ENCODE peak calls at places on chromosome 17, in four cellular contexts. N, T, D and W are unnamed samples.

GRCh38 chr17:2892305-2892971 is 96.2 kb downstream of the RAP1GAP2 start:
- DNase-seq in N (no peak), T (no peak), D (no peak), W (peak; percentile 85)

GRCh38 chr17:67413399-67413798 is 36.3 kb downstream of the PITPNC1 start:
- DNase-seq in N (no peak), T (no peak), D (no peak), W (no peak)

GRCh38 chr17:59830846-59831486 is 61.8 kb downstream of the TUBD1 start:
- DNase-seq in N (no peak), T (no peak), D (no peak), W (no peak)

GRCh38 chr17:62628845-62629555 is 1.5 kb downstream of the MRC2 start:
- DNase-seq in N (no peak), T (peak; percentile 49), D (peak; percentile 54), W (peak; percentile 55)

GRCh38 chr17:11991461-11991860 is 5.8 kb downstream of the ZNF18 start:
- DNase-seq in N (no peak), T (peak; percentile 54), D (no peak), W (no peak)

GRCh38 chr17:68248199-68248825 is 469 bp downstream of the AMZ2 start:
- DNase-seq in N (no peak), T (no peak), D (no peak), W (peak; percentile 66)

GRCh38 chr17:17467720-17468119 is 9.1 kb upstream of the MED9 start:
- DNase-seq in N (no peak), T (no peak), D (no peak), W (peak; percentile 74)

GRCh38 chr17:67700720-67701119 is 17.0 kb upstream of the NOL11 start:
- DNase-seq in N (no peak), T (no peak), D (no peak), W (no peak)

GRCh38 chr17:76458580-76459490 is 5.9 kb upstream of the UBE2O start:
- DNase-seq in N (peak; percentile 88), T (peak; percentile 94), D (peak; percentile 82), W (peak; percentile 69)

GRCh38 chr17:10125761-10126553 is 72.4 kb downstream of the GAS7 start:
- DNase-seq in N (no peak), T (no peak), D (peak; percentile 36), W (peak; percentile 70)

GRCh38 chr17:61475726-61476125 is 23.5 kb downstream of the TBX4 start:
- DNase-seq in N (no peak), T (no peak), D (no peak), W (no peak)

GRCh38 chr17:2025622-2026309 is 632 bp upstream of the RTN4RL1 start:
- DNase-seq in N (no peak), T (peak; percentile 78), D (peak; percentile 74), W (peak; percentile 86)

GRCh38 chr17:20157078-20157360 is 147.9 kb downstream of the SPECC1 start:
- DNase-seq in N (no peak), T (no peak), D (peak; percentile 21), W (no peak)

GRCh38 chr17:21285164-21286065 is 904 bp downstream of the MAP2K3 start:
- DNase-seq in N (peak; percentile 34), T (no peak), D (peak; percentile 36), W (peak; percentile 49)

GRCh38 chr17:61661135-61661534 is 70.1 kb upstream of the NACA2 start:
- DNase-seq in N (no peak), T (no peak), D (no peak), W (no peak)

GRCh38 chr17:65243838-65244237 is 106.7 kb downstream of the RGS9 start:
- DNase-seq in N (no peak), T (peak; percentile 62), D (peak; percentile 78), W (no peak)

GRCh38 chr17:29140631-29141483 is 39.3 kb downstream of the MYO18A start:
- DNase-seq in N (peak; percentile 69), T (peak; percentile 23), D (peak; percentile 42), W (no peak)

GRCh38 chr17:17940451-17940911 is 31.7 kb downstream of the TOM1L2 start:
- DNase-seq in N (no peak), T (no peak), D (no peak), W (no peak)

GRCh38 chr17:82703935-82704865 is 5.7 kb upstream of the RAB40B start:
- DNase-seq in N (no peak), T (no peak), D (no peak), W (peak; percentile 68)

DNA sequence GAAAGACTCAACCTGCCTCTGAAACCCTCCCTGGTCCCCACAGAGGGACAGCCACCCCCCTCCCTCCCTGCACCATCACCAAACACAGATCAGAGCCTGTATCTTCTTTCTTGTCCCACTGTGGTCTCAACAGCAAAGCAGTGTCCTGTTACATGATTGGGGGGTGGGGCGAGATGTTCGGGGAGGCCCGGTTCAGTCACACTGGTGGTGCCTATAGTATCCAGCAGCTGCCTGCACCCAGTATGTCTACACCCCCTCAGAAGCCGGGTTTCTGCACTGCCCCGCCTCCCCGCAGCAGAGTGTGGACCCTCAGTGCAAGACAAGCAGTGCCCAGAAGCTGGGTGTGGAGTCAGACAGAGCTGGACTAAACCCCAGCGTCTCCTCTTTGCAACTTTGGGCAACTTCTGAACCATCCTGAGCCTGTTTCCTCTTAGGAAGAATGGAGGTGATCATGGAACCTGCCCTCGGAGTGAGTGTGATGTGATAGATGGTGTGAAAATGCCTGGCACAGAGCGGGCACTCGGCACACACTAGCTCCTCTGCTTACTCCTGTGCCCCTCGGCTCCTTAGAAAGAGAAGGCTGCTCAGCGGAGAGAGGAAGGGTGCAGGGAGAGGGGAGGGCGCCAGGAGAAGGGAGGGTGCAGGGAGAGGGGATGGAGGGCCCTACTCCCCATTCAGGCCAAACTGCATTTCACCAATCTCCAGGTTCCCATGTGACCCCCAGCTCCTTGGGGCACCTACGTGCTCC is 84.0 kb upstream of the TNRC6C start:
- DNase-seq in N (no peak), T (no peak), D (no peak), W (no peak)
- H3K4me1 ChIP-seq in N (peaks cover 46% of the 10 kb centered on the region), T (peaks cover 5% of the 10 kb centered on the region), D (peaks cover 9% of the 10 kb centered on the region), W (no peaks in the 10 kb centered on the region)

DNA sequence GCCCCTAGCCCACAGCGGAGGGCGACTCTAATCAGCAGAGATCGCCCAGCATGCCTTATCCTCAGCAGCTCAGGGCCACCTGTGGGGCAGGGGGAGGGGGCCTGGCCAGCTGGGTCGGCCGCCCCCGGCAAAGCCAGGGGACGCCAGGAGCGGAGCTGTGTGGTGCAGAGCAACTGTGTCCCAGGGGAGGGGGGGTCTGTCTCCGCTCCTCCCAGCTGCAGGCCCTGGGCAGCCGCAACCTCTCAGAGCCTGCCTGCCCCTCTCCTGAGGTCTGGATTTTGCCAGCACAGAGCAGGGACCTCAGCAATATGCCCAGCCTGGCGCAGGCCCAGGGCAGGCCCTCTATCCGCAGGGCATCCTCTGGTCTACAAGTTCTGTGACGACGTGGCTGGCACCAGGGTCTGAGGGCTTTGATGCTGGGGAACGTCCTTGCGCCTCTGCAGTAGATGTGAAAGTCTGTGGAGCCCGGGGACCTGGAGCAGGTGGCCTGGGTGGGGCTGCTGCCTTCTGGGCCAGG is 36.5 kb upstream of the SLC38A10 start:
- DNase-seq in N (no peak), T (no peak), D (peak; percentile 59), W (no peak)
- TF ChIP-seq EZH2phosphoT487 in N (no peak), T (no peak), D (no peak), W (no peak)

DNA sequence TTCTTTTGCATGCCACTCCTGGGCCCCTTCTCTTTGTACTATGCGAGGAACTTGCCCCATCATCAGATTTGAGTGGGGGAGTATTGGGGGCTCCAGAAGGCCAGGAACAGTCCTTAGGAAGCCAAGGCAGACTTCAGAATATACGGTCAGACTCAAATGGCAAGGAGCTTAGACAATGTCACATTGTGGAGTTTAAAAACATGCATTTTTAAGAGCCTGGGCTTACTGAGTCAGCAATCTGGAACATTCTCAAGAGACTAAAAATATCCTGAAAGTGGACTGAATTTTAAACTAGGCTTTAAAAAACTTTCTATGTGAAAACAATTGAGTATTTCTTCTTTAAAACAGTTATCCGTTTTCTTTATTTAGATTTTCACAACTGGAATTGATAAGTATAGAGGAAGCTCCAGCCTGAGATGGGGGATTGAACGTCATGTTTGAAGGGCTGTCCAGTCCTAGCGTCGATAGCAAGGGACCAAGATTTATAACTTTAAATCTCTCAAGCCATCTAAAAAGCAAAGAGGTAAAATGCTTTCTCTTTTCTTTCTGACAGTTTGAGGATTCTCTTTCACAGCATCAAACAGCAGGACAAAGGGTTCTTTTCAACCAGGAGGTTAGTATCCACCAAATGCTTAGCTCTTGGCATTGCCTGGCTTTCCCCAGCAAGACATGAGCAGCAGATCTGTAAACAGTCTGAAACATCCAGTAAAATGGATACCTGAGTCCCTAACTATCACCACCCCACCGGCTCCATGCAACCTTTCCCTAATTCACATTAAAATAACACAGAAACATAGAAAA is 45.8 kb upstream of the CDRT4 start:
- DNase-seq in N (no peak), T (no peak), D (no peak), W (no peak)
- H3K4me1 ChIP-seq in N (no peaks in the 10 kb centered on the region), T (no peaks in the 10 kb centered on the region), D (no peaks in the 10 kb centered on the region), W (peaks cover 26% of the 10 kb centered on the region)

DNA sequence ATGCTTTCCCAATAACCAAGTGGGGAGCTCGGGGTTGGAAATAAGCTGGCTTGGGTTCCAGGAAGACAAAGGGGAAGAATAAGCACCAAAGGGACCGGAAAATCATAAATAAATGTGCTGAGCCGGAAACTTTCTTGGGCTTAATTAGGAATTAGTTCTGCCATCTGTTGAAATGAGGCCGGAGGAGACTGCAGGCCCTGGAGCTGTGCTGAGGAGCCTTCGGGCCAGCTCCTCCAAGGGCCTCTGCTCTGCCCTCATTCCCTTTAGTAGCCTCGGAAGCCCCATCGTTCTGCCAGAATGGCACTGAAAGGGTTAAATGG is 36.5 kb downstream of the GRIN2C start:
- DNase-seq in N (no peak), T (no peak), D (no peak), W (no peak)
- TF ChIP-seq EZH2phosphoT487 in N (no peak), T (no peak), D (no peak), W (no peak)

GRCh38 chr17:8872036-8872704 is 4.7 kb upstream of the PIK3R6 start:
- DNase-seq in N (no peak), T (no peak), D (no peak), W (no peak)

GRCh38 chr17:8869416-8869815 is 1.9 kb upstream of the PIK3R6 start:
- DNase-seq in N (no peak), T (no peak), D (no peak), W (no peak)

GRCh38 chr17:8870406-8871040 is 3.0 kb upstream of the PIK3R6 start:
- DNase-seq in N (no peak), T (no peak), D (no peak), W (no peak)

GRCh38 chr17:8872705-8873426 is 5.4 kb upstream of the PIK3R6 start:
- DNase-seq in N (no peak), T (no peak), D (no peak), W (no peak)

GRCh38 chr17:8871081-8871581 is 3.7 kb upstream of the PIK3R6 start:
- DNase-seq in N (no peak), T (no peak), D (no peak), W (no peak)
- H3K4me1 ChIP-seq in N (no peaks in the 10 kb centered on the region), T (peaks cover 13% of the 10 kb centered on the region), D (no peaks in the 10 kb centered on the region), W (peaks cover 13% of the 10 kb centered on the region)